ENCODE peak calls at places on chromosomes 3 and 15, in nine cellular contexts. F is effector CD4-positive, alpha-beta T cell; I is activated effector memory CD4-positive, alpha-beta T cell treated with anti-CD3 and anti-CD28 coated beads, Interleukin-2, amount 50 U/mL, for 16 hours; K is occipital lobe; Y is non-pigmented ciliary epithelial cell; H is MCF 10A; V is left colon; M is A172; Z is stimulated activated CD8-positive, alpha-beta memory T cell treated with anti-CD3 and anti-CD28 coated beads, Interleukin-2, amount 100 ng/mL, for 1 hour. E is an unnamed sample.

GRCh38 chr15:39887211-39887610 is 32.9 kb downstream of the GPR176 start:
- DNase-seq in K (no peak), V (no peak), I (no peak), H (no peak), M (no peak), Z (no peak), F (no peak), Y (no peak), E (no peak)

GRCh38 chr3:42063886-42064285 is 27.3 kb upstream of the TRAK1 start:
- DNase-seq in Y (no peak), Z (no peak), I (no peak), K (no peak), F (no peak), V (no peak), H (peak), M (peak), E (no peak)

GRCh38 chr15:64561997-64562396 is 101.6 kb downstream of the ZNF609 start:
- DNase-seq in Z (no peak), M (no peak), I (no peak), V (no peak), H (no peak), F (no peak), Y (no peak), K (no peak), E (no peak)

GRCh38 chr3:133441867-133442270 is 42.0 kb downstream of the BFSP2 start:
- DNase-seq in F (no peak), M (no peak), V (no peak), Y (no peak), Z (no peak), I (peak), H (no peak), K (no peak), E (no peak)

GRCh38 chr15:96331141-96331941 is 841 bp downstream of the NR2F2 start:
- DNase-seq in I (no peak), V (peak), F (no peak), Z (no peak), K (no peak), Y (no peak), M (peak), H (peak), E (no peak)

GRCh38 chr3:136788154-136788553 is 30.8 kb upstream of the SLC35G2 start:
- DNase-seq in V (no peak), Z (no peak), K (no peak), F (no peak), Y (no peak), M (no peak), H (no peak), I (no peak), E (no peak)

GRCh38 chr3:42043116-42043796 is 47.9 kb upstream of the TRAK1 start:
- DNase-seq in F (no peak), M (no peak), K (no peak), V (no peak), Y (no peak), Z (no peak), H (peak), I (no peak), E (no peak)

GRCh38 chr15:64987136-64987535 is 2.6 kb downstream of the SPG21 start:
- DNase-seq in V (no peak), K (no peak), M (no peak), I (no peak), F (no peak), Z (no peak), Y (no peak), H (no peak), E (no peak)

GRCh38 chr3:25259871-25260270 is 168.2 kb upstream of the RARB start:
- DNase-seq in Y (peak), H (peak), M (no peak), K (no peak), V (no peak), Z (no peak), F (no peak), I (no peak), E (no peak)

GRCh38 chr3:183437696-183438564 is 9.5 kb upstream of the MCF2L2 start:
- DNase-seq in F (no peak), Y (no peak), K (no peak), V (no peak), I (no peak), M (no peak), Z (no peak), H (no peak), E (no peak)

GRCh38 chr3:127749787-127750225 is 72.5 kb downstream of the MGLL start:
- DNase-seq in H (no peak), F (no peak), Z (no peak), M (peak), I (peak), Y (no peak), K (no peak), V (no peak), E (no peak)

GRCh38 chr3:158313344-158313927 is 203.5 kb downstream of the RSRC1 start:
- DNase-seq in M (peak), Y (peak), K (no peak), H (peak), V (no peak), F (no peak), Z (no peak), I (no peak), E (no peak)

GRCh38 chr3:39383913-39384664 is 919 bp downstream of the SLC25A38 start:
- DNase-seq in Y (peak), Z (peak), V (peak), I (peak), M (peak), F (peak), K (no peak), H (peak), E (no peak)

GRCh38 chr3:146803746-146804145 is 198.6 kb upstream of the PLSCR5 start:
- DNase-seq in K (no peak), F (no peak), V (no peak), M (peak), H (no peak), Y (peak), I (no peak), Z (no peak), E (no peak)

GRCh38 chr3:160575589-160575988 is 10.2 kb upstream of the KPNA4 start:
- DNase-seq in M (no peak), H (no peak), I (no peak), F (no peak), V (no peak), Z (no peak), Y (no peak), K (no peak), E (no peak)

GRCh38 chr3:188431553-188431952 is 277.6 kb downstream of the LPP start:
- DNase-seq in V (no peak), Z (no peak), K (no peak), F (no peak), M (peak), I (no peak), H (peak), Y (no peak), E (no peak)

GRCh38 chr15:90013503-90013937 is 12.4 kb downstream of the ZNF710 start:
- DNase-seq in V (no peak), Y (no peak), Z (no peak), M (no peak), I (no peak), H (no peak), F (no peak), K (no peak), E (no peak)

GRCh38 chr3:49158108-49158709 is 7.9 kb downstream of the CCDC71 start:
- DNase-seq in I (peak), K (no peak), F (peak), V (peak), Y (no peak), H (peak), M (peak), Z (peak), E (no peak)

GRCh38 chr15:76376029-76376428 is 39.5 kb downstream of the ISL2 start:
- DNase-seq in K (no peak), H (no peak), M (no peak), V (no peak), Y (no peak), Z (no peak), I (no peak), F (no peak), E (no peak)

GRCh38 chr3:110414851-110415250 is 656.8 kb upstream of the NECTIN3 start:
- DNase-seq in H (peak), Y (peak), M (peak), V (no peak), Z (no peak), I (no peak), F (no peak), K (no peak), E (no peak)

GRCh38 chr15:101676965-101677364 is 24.8 kb upstream of the TM2D3 start:
- DNase-seq in M (no peak), K (peak), V (no peak), I (no peak), Z (no peak), F (no peak), Y (no peak), H (no peak), E (no peak)

GRCh38 chr15:82986442-82986780 is 401 bp downstream of the RAMAC start:
- DNase-seq in M (no peak), I (no peak), Z (no peak), K (no peak), H (no peak), V (no peak), Y (no peak), F (no peak), E (no peak)

GRCh38 chr3:129507181-129507831 is 21.1 kb upstream of the RHO start:
- DNase-seq in F (no peak), M (no peak), H (no peak), Z (no peak), I (no peak), Y (no peak), V (no peak), K (peak), E (peak)

GRCh38 chr3:117671707-117672318 is 962.2 kb downstream of the TUSC7 start:
- DNase-seq in Z (no peak), I (no peak), Y (no peak), H (no peak), M (no peak), V (no peak), K (no peak), F (no peak), E (no peak)

GRCh38 chr3:121662742-121663141 is 2.0 kb upstream of the HCLS1 start:
- DNase-seq in V (no peak), Z (no peak), F (no peak), M (no peak), K (no peak), Y (no peak), I (no peak), H (no peak), E (no peak)

GRCh38 chr3:152232001-152232400 is 36.7 kb upstream of the MBNL1 start:
- DNase-seq in F (no peak), V (no peak), I (no peak), H (no peak), K (no peak), M (no peak), Z (no peak), Y (no peak), E (no peak)

GRCh38 chr3:4425707-4426106 is 41.4 kb downstream of the SUMF1 start:
- DNase-seq in K (no peak), H (no peak), Y (no peak), V (no peak), I (no peak), Z (no peak), F (no peak), M (no peak), E (no peak)

GRCh38 chr15:62647195-62647865 is 395.2 kb upstream of the TPM1 start:
- DNase-seq in M (peak), F (no peak), K (no peak), V (peak), I (no peak), Y (no peak), Z (no peak), H (peak), E (no peak)

GRCh38 chr15:40100133-40100946 is 8.3 kb downstream of the BMF start:
- DNase-seq in H (no peak), Z (no peak), I (no peak), M (no peak), V (no peak), F (no peak), Y (no peak), K (no peak), E (no peak)

GRCh38 chr3:56869157-56869889 is 67.6 kb upstream of the ARHGEF3 start:
- DNase-seq in M (peak), K (no peak), Z (no peak), V (no peak), H (no peak), Y (peak), F (no peak), I (no peak), E (no peak)

GRCh38 chr3:138328341-138328740 is 1.3 kb downstream of the NME9 start:
- DNase-seq in Y (no peak), V (no peak), M (no peak), F (no peak), K (no peak), H (no peak), I (no peak), Z (no peak), E (no peak)

GRCh38 chr3:147360936-147361670 is 45.2 kb downstream of the ZIC4 start:
- DNase-seq in F (no peak), M (no peak), Y (no peak), Z (no peak), V (no peak), K (no peak), I (no peak), H (no peak), E (no peak)

GRCh38 chr15:79089890-79090486 is 592 bp downstream of the RASGRF1 start:
- DNase-seq in K (no peak), Y (no peak), F (no peak), V (no peak), I (no peak), Z (no peak), M (no peak), H (no peak), E (no peak)

GRCh38 chr15:80991446-80991845 is 1.8 kb upstream of the MESD start:
- DNase-seq in I (peak), V (peak), H (peak), K (peak), Z (no peak), M (no peak), Y (no peak), F (no peak), E (no peak)

GRCh38 chr15:81888748-81889479 is 156.9 kb downstream of the MEX3B start:
- DNase-seq in Z (no peak), H (peak), F (no peak), M (peak), V (no peak), I (no peak), K (no peak), Y (no peak), E (no peak)

GRCh38 chr15:90647326-90647725 is 69.8 kb upstream of the BLM start:
- DNase-seq in F (no peak), K (no peak), Z (no peak), H (no peak), V (no peak), M (no peak), I (peak), Y (no peak), E (no peak)

GRCh38 chr3:101204246-101204645 is 116.1 kb downstream of the IMPG2 start:
- DNase-seq in Y (no peak), M (no peak), I (no peak), V (no peak), K (no peak), F (no peak), H (no peak), Z (no peak), E (no peak)

GRCh38 chr3:3119393-3119851 is 7.3 kb upstream of the TRNT1 start:
- DNase-seq in Z (no peak), F (no peak), H (no peak), M (no peak), I (no peak), K (no peak), V (no peak), Y (no peak), E (no peak)

GRCh38 chr15:92831459-92832229 is 68.5 kb upstream of the CHD2 start:
- DNase-seq in H (peak), K (peak), F (peak), V (peak), Z (peak), M (peak), Y (peak), I (peak), E (peak)